ENCODE peak calls at places on chromosomes 12 and 14, in four cellular contexts. P is IMR-90, O is fibroblast of lung, Y is neural progenitor cell. M is an unnamed sample.

GRCh38 chr14:36264107-36264506 is 56.3 kb downstream of the MBIP start:
- DNase-seq in P (no peak), O (no peak), Y (no peak), M (no peak)

GRCh38 chr14:62117010-62117717 is 354.9 kb downstream of the SNAPC1 start:
- DNase-seq in P (peak; percentile 83), O (peak; percentile 74), Y (peak; percentile 97), M (peak; percentile 7)

GRCh38 chr14:80926706-80927384 is 14.7 kb downstream of the CEP128 start:
- DNase-seq in P (peak; percentile 90), O (peak; percentile 8), Y (no peak), M (no peak)

GRCh38 chr12:45518516-45519235 is 210.8 kb upstream of the ARID2 start:
- DNase-seq in P (no peak), O (no peak), Y (no peak), M (no peak)

GRCh38 chr12:103832048-103832798 is 8.8 kb downstream of the NT5DC3 start:
- DNase-seq in P (no peak), O (no peak), Y (no peak), M (no peak)

GRCh38 chr14:74583689-74584434 is 28.2 kb downstream of the LTBP2 start:
- DNase-seq in P (peak; percentile 92), O (no peak), Y (no peak), M (no peak)

GRCh38 chr14:55062517-55063351 is 11.3 kb downstream of the MAPK1IP1L start:
- DNase-seq in P (no peak), O (no peak), Y (no peak), M (no peak)

GRCh38 chr14:85824526-85824925 is 294.6 kb downstream of the FLRT2 start:
- DNase-seq in P (no peak), O (no peak), Y (peak; percentile 52), M (no peak)

GRCh38 chr12:88904705-88905104 is 324.4 kb upstream of the KITLG start:
- DNase-seq in P (no peak), O (no peak), Y (no peak), M (no peak)

GRCh38 chr14:35365130-35366047 is 39.2 kb downstream of the NFKBIA start:
- DNase-seq in P (peak; percentile 92), O (peak; percentile 89), Y (no peak), M (no peak)

GRCh38 chr12:43245947-43246346 is 306.1 kb downstream of the ADAMTS20 start:
- DNase-seq in P (no peak), O (no peak), Y (no peak), M (no peak)

GRCh38 chr12:17278946-17279345 is 673.0 kb upstream of the LMO3 start:
- DNase-seq in P (no peak), O (no peak), Y (no peak), M (no peak)

GRCh38 chr14:101731187-101732080 is 30.1 kb upstream of the PPP2R5C start:
- DNase-seq in P (peak; percentile 41), O (peak; percentile 38), Y (no peak), M (peak; percentile 48)

GRCh38 chr12:93102744-93103143 is 173.6 kb upstream of the EEA1 start:
- DNase-seq in P (no peak), O (no peak), Y (no peak), M (no peak)

GRCh38 chr12:113007166-113007565 is 28.8 kb downstream of the OAS2 start:
- DNase-seq in P (peak; percentile 18), O (no peak), Y (no peak), M (no peak)

GRCh38 chr14:92471919-92472318 is 41.7 kb upstream of the RIN3 start:
- DNase-seq in P (peak; percentile 93), O (peak; percentile 76), Y (no peak), M (no peak)

GRCh38 chr12:78120866-78121590 is 290.3 kb downstream of the NAV3 start:
- DNase-seq in P (peak; percentile 52), O (peak; percentile 82), Y (no peak), M (no peak)

GRCh38 chr14:61491876-61492440 is 170.6 kb downstream of the PRKCH start:
- DNase-seq in P (no peak), O (no peak), Y (no peak), M (no peak)

GRCh38 chr12:53424626-53425514 is 1.2 kb downstream of the AMHR2 start:
- DNase-seq in P (no peak), O (no peak), Y (peak; percentile 38), M (no peak)

GRCh38 chr14:37150414-37150813 is 22.0 kb downstream of the SLC25A21 start:
- DNase-seq in P (peak; percentile 58), O (peak; percentile 67), Y (peak; percentile 48), M (no peak)

GRCh38 chr14:66403183-66403582 is 83.0 kb upstream of the CCDC196 start:
- DNase-seq in P (peak; percentile 28), O (peak; percentile 26), Y (peak; percentile 13), M (no peak)

GRCh38 chr14:100872641-100873071 is 30.9 kb downstream of the RTL1 start:
- DNase-seq in P (no peak), O (no peak), Y (no peak), M (no peak)

GRCh38 chr14:76386922-76387782 is 11.2 kb downstream of the ESRRB start:
- DNase-seq in P (peak; percentile 51), O (peak; percentile 59), Y (peak; percentile 88), M (peak; percentile 77)

GRCh38 chr14:38125484-38125912 is 82.2 kb upstream of the SSTR1 start:
- DNase-seq in P (no peak), O (no peak), Y (no peak), M (no peak)

GRCh38 chr12:123533672-123534643 is at the start of gene RILPL1:
- DNase-seq in P (peak; percentile 32), O (peak; percentile 41), Y (peak; percentile 85), M (peak; percentile 52)

GRCh38 chr12:480831-481230 is 21.1 kb downstream of the B4GALNT3 start:
- DNase-seq in P (peak; percentile 30), O (peak; percentile 11), Y (no peak), M (no peak)

GRCh38 chr12:12265035-12265434 is 1.8 kb downstream of the LRP6 start:
- DNase-seq in P (no peak), O (no peak), Y (no peak), M (no peak)

GRCh38 chr14:103118019-103118662 is 5.1 kb upstream of the TNFAIP2 start:
- DNase-seq in P (peak; percentile 35), O (peak; percentile 64), Y (no peak), M (no peak)

GRCh38 chr12:79452906-79453305 is 237.9 kb downstream of the PAWR start:
- DNase-seq in P (no peak), O (no peak), Y (no peak), M (no peak)

GRCh38 chr12:50676761-50677160 is 87.1 kb upstream of the ATF1 start:
- DNase-seq in P (no peak), O (no peak), Y (no peak), M (no peak)

GRCh38 chr12:51635371-51635770 is 44.3 kb downstream of the SCN8A start:
- DNase-seq in P (peak; percentile 20), O (no peak), Y (no peak), M (no peak)

GRCh38 chr12:100794441-100795192 is at the start of gene ANO4:
- DNase-seq in P (peak; percentile 29), O (peak; percentile 33), Y (peak; percentile 39), M (no peak)

GRCh38 chr14:103551338-103551762 is 11.1 kb downstream of the BAG5 start:
- DNase-seq in P (no peak), O (no peak), Y (no peak), M (no peak)

GRCh38 chr14:55837467-55837866 is 257.5 kb downstream of the KTN1 start:
- DNase-seq in P (no peak), O (no peak), Y (no peak), M (no peak)

GRCh38 chr12:632102-632696 is 31.0 kb downstream of the NINJ2 start:
- DNase-seq in P (peak; percentile 92), O (peak; percentile 64), Y (peak; percentile 77), M (no peak)

GRCh38 chr14:101975231-101975630 is 10.9 kb downstream of the DYNC1H1 start:
- DNase-seq in P (no peak), O (no peak), Y (no peak), M (no peak)

GRCh38 chr14:57865450-57866198 is at the start of gene SLC35F4:
- DNase-seq in P (no peak), O (no peak), Y (peak; percentile 92), M (peak; percentile 5)

GRCh38 chr12:119320678-119321077 is 13.9 kb upstream of the CCDC60 start:
- DNase-seq in P (no peak), O (no peak), Y (no peak), M (no peak)

GRCh38 chr14:60249321-60250251 is 565 bp downstream of the PPM1A start:
- DNase-seq in P (peak; percentile 54), O (peak; percentile 68), Y (peak; percentile 95), M (peak; percentile 76)
- H2AFZ ChIP-seq in P (peak overlapping the region; percentile 87), O (no peak overlapping the region), Y (peak overlapping the region; percentile 9), M (peak overlapping the region; percentile 35)

DNA sequence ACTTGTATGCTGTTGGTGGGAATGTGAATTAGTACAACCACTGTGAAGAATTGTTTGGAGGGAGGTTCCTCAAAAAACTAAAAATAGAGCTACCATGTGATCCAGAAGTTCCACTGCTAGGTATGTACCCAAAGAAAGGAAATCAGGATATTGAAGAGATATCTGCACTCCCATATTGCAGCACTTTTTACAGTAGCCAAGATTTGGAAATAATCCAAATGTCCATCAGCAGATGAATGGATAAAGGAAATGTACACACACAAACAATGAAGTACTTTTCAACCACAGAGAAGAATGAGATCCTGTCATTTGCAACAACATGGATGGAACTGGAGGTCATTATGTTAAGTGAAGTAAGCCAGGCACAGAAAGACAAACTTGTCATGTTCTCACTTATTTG is 25.9 kb downstream of the TIGAR start:
- DNase-seq in P (no peak), O (no peak), Y (no peak), M (no peak)
- H3K36me3 ChIP-seq in P (peaks cover 7% of the 10 kb centered on the region), O (no peaks in the 10 kb centered on the region), Y (peaks cover 6% of the 10 kb centered on the region), M (peaks cover 17% of the 10 kb centered on the region)

GRCh38 chr12:130334399-130334798 is 3.3 kb upstream of the PIWIL1 start:
- DNase-seq in P (no peak), O (no peak), Y (no peak), M (no peak)

GRCh38 chr12:130333341-130333740 is 4.3 kb upstream of the PIWIL1 start:
- DNase-seq in P (no peak), O (no peak), Y (no peak), M (no peak)

GRCh38 chr12:130336723-130337475 is 788 bp upstream of the PIWIL1 start:
- DNase-seq in P (no peak), O (no peak), Y (no peak), M (no peak)

GRCh38 chr12:130335517-130336392 is 1.9 kb upstream of the PIWIL1 start:
- DNase-seq in P (peak; percentile 34), O (peak; percentile 62), Y (peak; percentile 79), M (peak; percentile 52)

GRCh38 chr12:130334937-130335336 is 2.8 kb upstream of the PIWIL1 start:
- DNase-seq in P (no peak), O (no peak), Y (peak; percentile 40), M (no peak)
- TF ChIP-seq CTCF in P (no peak), O (no peak), Y (no peak), M (no peak)

GRCh38 chr14:34169561-34169960 is 218.7 kb upstream of the EGLN3 start:
- DNase-seq in P (no peak), O (no peak), Y (no peak), M (no peak)
- H2AFZ ChIP-seq in P (no peak overlapping the region), O (no peak overlapping the region), Y (no peak overlapping the region), M (no peak overlapping the region)

M was measured in DND-41.